ENCODE peak calls at places on chromosomes 5 and 9, in seven cellular contexts. One of them, this sample, is unnamed.

GRCh38 chr5:106423109-106423897 is 1247.4 kb downstream of the EFNA5 start:
- DNase-seq in GM12878: no peak
- DNase-seq in HepG2: no peak
- DNase-seq in K562: no peak
- DNase-seq in H1: no peak
- DNase-seq in HCT116: no peak
- DNase-seq in SK-N-SH: no peak
- DNase-seq in this sample: no peak

GRCh38 chr5:10310073-10310779 is 2.5 kb upstream of the CMBL start:
- DNase-seq in K562: peak; percentile 67
- DNase-seq in HCT116: peak; percentile 69
- DNase-seq in GM12878: no peak
- DNase-seq in HepG2: peak; percentile 9
- DNase-seq in H1: no peak
- DNase-seq in SK-N-SH: no peak
- DNase-seq in this sample: no peak

GRCh38 chr5:131587541-131587940 is 47.5 kb downstream of the RAPGEF6 start:
- DNase-seq in SK-N-SH: no peak
- DNase-seq in K562: no peak
- DNase-seq in GM12878: no peak
- DNase-seq in HCT116: no peak
- DNase-seq in HepG2: no peak
- DNase-seq in H1: no peak
- DNase-seq in this sample: peak; percentile 11

GRCh38 chr9:21677387-21677786 is 125.0 kb upstream of the MTAP start:
- DNase-seq in K562: no peak
- DNase-seq in SK-N-SH: no peak
- DNase-seq in GM12878: no peak
- DNase-seq in H1: no peak
- DNase-seq in HCT116: no peak
- DNase-seq in HepG2: no peak
- DNase-seq in this sample: no peak

GRCh38 chr9:28435456-28435855 is 862.2 kb upstream of the C9orf72 start:
- DNase-seq in SK-N-SH: no peak
- DNase-seq in HCT116: no peak
- DNase-seq in H1: no peak
- DNase-seq in HepG2: no peak
- DNase-seq in K562: no peak
- DNase-seq in GM12878: no peak
- DNase-seq in this sample: no peak

GRCh38 chr5:103031607-103032006 is 88.3 kb downstream of the GIN1 start:
- DNase-seq in GM12878: no peak
- DNase-seq in SK-N-SH: no peak
- DNase-seq in K562: no peak
- DNase-seq in HepG2: no peak
- DNase-seq in HCT116: no peak
- DNase-seq in H1: no peak
- DNase-seq in this sample: no peak

GRCh38 chr5:35166043-35166442 is 64.2 kb downstream of the PRLR start:
- DNase-seq in H1: no peak
- DNase-seq in K562: no peak
- DNase-seq in HepG2: no peak
- DNase-seq in GM12878: no peak
- DNase-seq in SK-N-SH: no peak
- DNase-seq in HCT116: no peak
- DNase-seq in this sample: no peak

GRCh38 chr5:132475939-132476852 is 14.4 kb downstream of the IRF1 start:
- DNase-seq in HepG2: peak; percentile 83
- DNase-seq in HCT116: no peak
- DNase-seq in GM12878: no peak
- DNase-seq in H1: no peak
- DNase-seq in K562: no peak
- DNase-seq in SK-N-SH: no peak
- DNase-seq in this sample: no peak

GRCh38 chr9:133693116-133693515 is 45.0 kb downstream of the SARDH start:
- DNase-seq in HepG2: no peak
- DNase-seq in GM12878: no peak
- DNase-seq in SK-N-SH: no peak
- DNase-seq in HCT116: no peak
- DNase-seq in K562: no peak
- DNase-seq in H1: no peak
- DNase-seq in this sample: no peak

GRCh38 chr9:70574222-70574837 is 159.9 kb upstream of the KLF9 start:
- DNase-seq in GM12878: no peak
- DNase-seq in HepG2: no peak
- DNase-seq in H1: no peak
- DNase-seq in HCT116: no peak
- DNase-seq in K562: no peak
- DNase-seq in SK-N-SH: no peak
- DNase-seq in this sample: peak; percentile 32

GRCh38 chr9:75170898-75171360 is 82.6 kb downstream of the OSTF1 start:
- DNase-seq in HCT116: no peak
- DNase-seq in H1: no peak
- DNase-seq in HepG2: no peak
- DNase-seq in SK-N-SH: no peak
- DNase-seq in GM12878: no peak
- DNase-seq in K562: peak; percentile 11
- DNase-seq in this sample: no peak

GRCh38 chr5:79564798-79565279 is 47.4 kb upstream of the TENT2 start:
- DNase-seq in HCT116: no peak
- DNase-seq in K562: no peak
- DNase-seq in SK-N-SH: no peak
- DNase-seq in HepG2: peak; percentile 43
- DNase-seq in GM12878: no peak
- DNase-seq in H1: no peak
- DNase-seq in this sample: no peak

GRCh38 chr9:21684231-21684630 is 118.2 kb upstream of the MTAP start:
- DNase-seq in K562: no peak
- DNase-seq in HepG2: no peak
- DNase-seq in H1: no peak
- DNase-seq in SK-N-SH: no peak
- DNase-seq in HCT116: no peak
- DNase-seq in GM12878: no peak
- DNase-seq in this sample: no peak

GRCh38 chr9:97160255-97160654 is 121.3 kb upstream of the CTSV start:
- DNase-seq in GM12878: no peak
- DNase-seq in SK-N-SH: no peak
- DNase-seq in HepG2: no peak
- DNase-seq in K562: no peak
- DNase-seq in H1: no peak
- DNase-seq in HCT116: no peak
- DNase-seq in this sample: no peak

GRCh38 chr9:92187390-92187789 is 72.2 kb upstream of the SPTLC1 start:
- DNase-seq in GM12878: no peak
- DNase-seq in HCT116: no peak
- DNase-seq in HepG2: no peak
- DNase-seq in K562: no peak
- DNase-seq in SK-N-SH: no peak
- DNase-seq in H1: no peak
- DNase-seq in this sample: no peak

GRCh38 chr5:66646570-66646969 is 50.4 kb downstream of the MAST4 start:
- DNase-seq in H1: no peak
- DNase-seq in HCT116: no peak
- DNase-seq in HepG2: no peak
- DNase-seq in SK-N-SH: peak; percentile 28
- DNase-seq in GM12878: no peak
- DNase-seq in K562: no peak
- DNase-seq in this sample: no peak

GRCh38 chr9:97845130-97845529 is 7.9 kb upstream of the FOXE1 start:
- DNase-seq in GM12878: no peak
- DNase-seq in SK-N-SH: no peak
- DNase-seq in K562: no peak
- DNase-seq in H1: no peak
- DNase-seq in HCT116: no peak
- DNase-seq in HepG2: no peak
- DNase-seq in this sample: no peak

GRCh38 chr9:132367613-132368305 is 13.0 kb upstream of the SETX start:
- DNase-seq in H1: no peak
- DNase-seq in HepG2: no peak
- DNase-seq in SK-N-SH: no peak
- DNase-seq in K562: no peak
- DNase-seq in HCT116: no peak
- DNase-seq in GM12878: no peak
- DNase-seq in this sample: no peak

GRCh38 chr5:154368041-154368800 is 77.6 kb upstream of the SAP30L start:
- DNase-seq in SK-N-SH: peak; percentile 24
- DNase-seq in HepG2: peak; percentile 74
- DNase-seq in K562: no peak
- DNase-seq in GM12878: no peak
- DNase-seq in H1: no peak
- DNase-seq in HCT116: peak; percentile 89
- DNase-seq in this sample: peak; percentile 86

GRCh38 chr5:126970517-126971017 is 59.8 kb downstream of the MARCHF3 start:
- DNase-seq in K562: peak; percentile 47
- DNase-seq in HCT116: no peak
- DNase-seq in GM12878: no peak
- DNase-seq in SK-N-SH: no peak
- DNase-seq in H1: no peak
- DNase-seq in HepG2: no peak
- DNase-seq in this sample: peak; percentile 86

GRCh38 chr9:82168585-82168984 is 180.0 kb downstream of the SPATA31D1 start:
- DNase-seq in SK-N-SH: no peak
- DNase-seq in HepG2: no peak
- DNase-seq in H1: no peak
- DNase-seq in GM12878: no peak
- DNase-seq in K562: no peak
- DNase-seq in HCT116: no peak
- DNase-seq in this sample: no peak

GRCh38 chr5:174145821-174146220 is 100.3 kb downstream of the NSG2 start:
- DNase-seq in K562: peak; percentile 24
- DNase-seq in SK-N-SH: peak; percentile 87
- DNase-seq in HepG2: no peak
- DNase-seq in H1: no peak
- DNase-seq in HCT116: no peak
- DNase-seq in GM12878: no peak
- DNase-seq in this sample: no peak

GRCh38 chr5:123538670-123539459 is 26.9 kb downstream of the CSNK1G3 start:
- DNase-seq in SK-N-SH: no peak
- DNase-seq in HCT116: no peak
- DNase-seq in HepG2: no peak
- DNase-seq in GM12878: no peak
- DNase-seq in H1: no peak
- DNase-seq in K562: no peak
- DNase-seq in this sample: no peak

GRCh38 chr5:83586874-83587776 is 115.6 kb downstream of the VCAN start:
- DNase-seq in H1: no peak
- DNase-seq in SK-N-SH: no peak
- DNase-seq in GM12878: no peak
- DNase-seq in HCT116: no peak
- DNase-seq in K562: no peak
- DNase-seq in HepG2: no peak
- DNase-seq in this sample: peak; percentile 93

GRCh38 chr5:124996023-124996763 is 249.8 kb upstream of the ZNF608 start:
- DNase-seq in GM12878: no peak
- DNase-seq in K562: no peak
- DNase-seq in HCT116: no peak
- DNase-seq in SK-N-SH: no peak
- DNase-seq in HepG2: no peak
- DNase-seq in H1: no peak
- DNase-seq in this sample: no peak
- TF ChIP-seq MAX in GM12878: no peak
- TF ChIP-seq MAX in K562: no peak
- TF ChIP-seq MAX in HCT116: no peak
- TF ChIP-seq MAX in SK-N-SH: no peak
- TF ChIP-seq MAX in HepG2: no peak
- TF ChIP-seq MAX in H1: no peak
- TF ChIP-seq MAX in this sample: no peak

DNA sequence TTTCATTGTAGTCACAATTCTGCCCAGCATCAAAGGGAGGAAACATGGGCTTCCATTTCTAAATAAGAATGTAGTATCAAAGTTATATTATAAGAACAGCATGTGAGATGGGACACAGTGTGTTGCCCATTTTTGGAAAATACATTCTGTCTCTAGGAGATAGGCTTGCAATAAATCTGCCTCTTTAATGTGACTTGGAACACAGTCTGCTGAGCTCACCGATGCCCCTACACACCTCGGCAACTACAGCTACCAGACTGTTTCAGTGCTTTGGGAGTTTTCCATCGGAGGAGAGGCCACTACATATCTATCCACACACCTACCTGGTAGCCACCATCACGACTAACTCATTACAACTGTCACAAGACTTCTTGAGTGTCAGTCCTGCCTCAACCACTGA is 18.9 kb upstream of the FCHO2 start:
- DNase-seq in GM12878: no peak
- DNase-seq in HepG2: no peak
- DNase-seq in K562: no peak
- DNase-seq in H1: no peak
- DNase-seq in HCT116: no peak
- DNase-seq in SK-N-SH: no peak
- DNase-seq in this sample: no peak
- H3K9ac ChIP-seq in GM12878: no peak overlapping the region
- H3K9ac ChIP-seq in HepG2: no peak overlapping the region
- H3K9ac ChIP-seq in K562: no peak overlapping the region
- H3K9ac ChIP-seq in H1: no peak overlapping the region
- H3K9ac ChIP-seq in HCT116: no peak overlapping the region
- H3K9ac ChIP-seq in SK-N-SH: no peak overlapping the region
- H3K9ac ChIP-seq in this sample: no peak overlapping the region

GRCh38 chr9:71748280-71748743 is 20.0 kb downstream of the CEMIP2 start:
- DNase-seq in HCT116: no peak
- DNase-seq in GM12878: no peak
- DNase-seq in SK-N-SH: no peak
- DNase-seq in K562: no peak
- DNase-seq in HepG2: no peak
- DNase-seq in H1: no peak
- DNase-seq in this sample: peak; percentile 87
- TF ChIP-seq MAX in HCT116: no peak
- TF ChIP-seq MAX in GM12878: no peak
- TF ChIP-seq MAX in SK-N-SH: no peak
- TF ChIP-seq MAX in K562: no peak
- TF ChIP-seq MAX in HepG2: no peak
- TF ChIP-seq MAX in H1: no peak
- TF ChIP-seq MAX in this sample: no peak

DNA sequence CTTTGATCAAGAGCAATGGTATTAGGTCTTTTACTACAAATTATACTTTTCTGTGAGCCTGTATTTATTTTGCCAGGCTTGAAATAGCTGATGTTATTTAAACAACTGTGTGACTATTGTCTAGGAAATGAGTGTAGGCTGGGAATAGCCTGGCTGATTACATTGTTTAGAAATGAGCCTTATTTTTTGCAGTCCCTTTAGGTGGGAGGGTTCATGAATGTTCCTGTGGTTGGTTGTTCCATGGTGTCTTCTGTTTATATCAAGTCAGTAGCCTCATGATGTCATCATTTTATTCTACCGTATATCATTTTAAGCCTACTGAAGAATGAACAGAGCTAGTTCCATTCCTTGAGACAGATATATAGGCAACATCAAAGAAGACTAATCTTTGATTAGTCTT is 53.0 kb downstream of the MAP1B start:
- DNase-seq in H1: no peak
- DNase-seq in GM12878: no peak
- DNase-seq in K562: no peak
- DNase-seq in HepG2: no peak
- DNase-seq in HCT116: no peak
- DNase-seq in SK-N-SH: no peak
- DNase-seq in this sample: peak; percentile 87
- H3K9ac ChIP-seq in H1: no peak overlapping the region
- H3K9ac ChIP-seq in GM12878: no peak overlapping the region
- H3K9ac ChIP-seq in K562: no peak overlapping the region
- H3K9ac ChIP-seq in HepG2: no peak overlapping the region
- H3K9ac ChIP-seq in HCT116: no peak overlapping the region
- H3K9ac ChIP-seq in SK-N-SH: no peak overlapping the region
- H3K9ac ChIP-seq in this sample: no peak overlapping the region